ENCODE peak calls at places on chromosomes 1 and 21, in nine cellular contexts. E, F, V, X, Y, W, A, K and Q are unnamed samples.
A peak's percentile ranks its signal among the peaks of the same experiment; 100 is the strongest.

GRCh38 chr1:71081697-71082080 is 854 bp upstream of the ZRANB2 start:
- DNase-seq in F (peak; percentile 75), E (peak; percentile 40), W (no peak), A (no peak), V (peak; percentile 6), K (no peak), X (peak; percentile 19), Y (no peak), Q (no peak)

GRCh38 chr1:226646870-226647449 is 92.1 kb downstream of the ITPKB start:
- DNase-seq in E (no peak), K (no peak), F (no peak), A (no peak), V (no peak), X (no peak), W (no peak), Y (no peak), Q (no peak)

GRCh38 chr1:224528900-224529299 is 87.2 kb upstream of the CNIH3 start:
- DNase-seq in Y (peak; percentile 84), X (no peak), E (no peak), W (peak; percentile 86), K (peak; percentile 68), V (no peak), F (no peak), A (peak; percentile 95), Q (no peak)

GRCh38 chr1:90557706-90558105 is 159.4 kb downstream of the BARHL2 start:
- DNase-seq in E (no peak), K (no peak), W (no peak), V (no peak), A (no peak), Y (no peak), F (no peak), X (no peak), Q (no peak)

GRCh38 chr1:22452401-22452963 is 831 bp downstream of the ZBTB40 start:
- DNase-seq in Y (no peak), E (no peak), W (peak; percentile 61), A (peak; percentile 55), X (peak; percentile 34), V (peak; percentile 15), F (peak; percentile 64), K (peak; percentile 60), Q (no peak)

GRCh38 chr1:47804127-47804526 is 193.1 kb downstream of the TRABD2B start:
- DNase-seq in X (no peak), V (no peak), E (no peak), K (no peak), F (no peak), Y (no peak), A (no peak), W (no peak), Q (no peak)

GRCh38 chr1:112981461-112982233 is 25.7 kb upstream of the SLC16A1 start:
- DNase-seq in V (no peak), Y (no peak), F (no peak), E (no peak), X (no peak), W (no peak), K (no peak), A (no peak), Q (no peak)

GRCh38 chr1:150281221-150281757 is 1.1 kb upstream of the CIART start:
- DNase-seq in F (peak; percentile 89), A (peak; percentile 71), K (peak; percentile 80), E (peak; percentile 89), V (peak; percentile 81), W (peak; percentile 81), X (peak; percentile 77), Y (no peak), Q (peak; percentile 46)

GRCh38 chr1:59565611-59566410 is 248.9 kb upstream of the HOOK1 start:
- DNase-seq in X (no peak), Y (peak; percentile 90), W (peak; percentile 54), V (peak; percentile 19), K (peak; percentile 94), F (no peak), A (peak; percentile 97), E (no peak), Q (peak; percentile 38)

GRCh38 chr1:160625725-160626498 is 20.9 kb downstream of the SLAMF1 start:
- DNase-seq in X (no peak), F (no peak), V (no peak), E (no peak), A (no peak), W (no peak), K (no peak), Y (no peak), Q (no peak)

GRCh38 chr1:195804547-195804946 is 803.7 kb downstream of the KCNT2 start:
- DNase-seq in Y (no peak), E (no peak), V (no peak), A (no peak), K (no peak), F (no peak), X (no peak), W (no peak), Q (no peak)

DNA sequence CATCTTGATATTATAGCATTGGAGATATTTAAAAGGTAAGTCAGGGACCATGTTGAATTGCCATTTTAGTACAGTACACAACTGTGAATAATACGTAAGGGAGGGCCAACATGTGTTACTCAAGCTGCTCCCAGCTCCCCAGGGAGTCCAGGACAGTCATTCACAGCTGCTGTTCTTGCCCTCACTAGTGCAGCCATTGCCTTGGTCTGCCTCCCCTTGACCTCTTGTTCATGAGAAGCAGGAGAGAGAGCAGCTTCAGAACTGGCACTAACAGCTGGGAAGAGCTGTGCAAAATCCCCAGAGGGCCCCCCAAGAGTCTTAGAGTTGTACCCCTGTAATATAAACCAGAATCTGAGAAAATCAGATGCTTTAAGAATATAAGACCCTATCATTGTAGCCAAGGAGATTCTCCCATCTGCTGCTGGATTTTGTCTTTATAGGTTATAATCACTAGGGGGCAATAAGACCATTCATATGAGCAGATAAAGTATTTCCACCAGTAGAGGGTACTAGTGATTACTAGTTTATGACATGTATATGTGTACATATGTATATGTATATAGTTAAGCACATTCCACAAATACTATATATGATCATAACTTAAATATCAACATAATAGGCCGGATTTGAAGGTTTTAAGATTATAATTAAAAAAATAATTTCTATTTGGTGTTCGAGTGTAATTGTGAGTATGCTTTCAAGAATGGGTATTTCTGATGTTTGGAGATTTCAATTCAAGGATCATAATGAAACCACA is 16.6 kb downstream of the TCEANC2 start:
- DNase-seq in A (peak; percentile 64), X (no peak), K (peak; percentile 79), W (peak; percentile 71), F (peak; percentile 50), V (no peak), Y (peak; percentile 39), E (peak; percentile 56), Q (peak; percentile 13)
- TF ChIP-seq CTCF in A (peak; percentile 94), X (peak; percentile 77), K (peak; percentile 79), W (peak; percentile 80), F (peak; percentile 82), V (peak; percentile 84), Y (peak; percentile 58), E (peak; percentile 75), Q (peak; percentile 67)

GRCh38 chr1:205852969-205853368 is 3.0 kb upstream of the PM20D1 start:
- DNase-seq in K (no peak), F (no peak), W (no peak), E (no peak), V (no peak), A (no peak), Y (no peak), X (no peak), Q (no peak)

GRCh38 chr1:205856433-205856832 is 6.5 kb upstream of the PM20D1 start:
- DNase-seq in X (no peak), E (no peak), Y (no peak), V (no peak), A (no peak), F (no peak), K (no peak), W (no peak), Q (no peak)

GRCh38 chr1:205861540-205861939 is 11.6 kb upstream of the PM20D1 start:
- DNase-seq in W (no peak), E (no peak), A (no peak), K (no peak), Y (no peak), F (no peak), V (no peak), X (no peak), Q (no peak)

GRCh38 chr1:205858141-205858961 is 8.4 kb upstream of the PM20D1 start:
- DNase-seq in A (no peak), E (peak; percentile 15), X (no peak), Y (no peak), K (no peak), W (no peak), F (no peak), V (no peak), Q (no peak)
- H3K4me3 ChIP-seq in A (no peak overlapping the region), E (no peak overlapping the region), X (no peak overlapping the region), Y (no peak overlapping the region), K (no peak overlapping the region), W (no peak overlapping the region), F (no peak overlapping the region), V (no peak overlapping the region), Q (no peak overlapping the region)

GRCh38 chr1:110433803-110434202 is 17.1 kb upstream of the PROK1 start:
- DNase-seq in Y (no peak), X (peak; percentile 87), V (peak; percentile 23), E (peak; percentile 80), F (peak; percentile 96), W (peak; percentile 33), K (peak; percentile 78), A (peak; percentile 29), Q (no peak)
- TF ChIP-seq CTCF in Y (no peak), X (peak; percentile 46), V (peak; percentile 30), E (peak; percentile 17), F (peak; percentile 58), W (no peak), K (peak; percentile 47), A (no peak), Q (no peak)

DNA sequence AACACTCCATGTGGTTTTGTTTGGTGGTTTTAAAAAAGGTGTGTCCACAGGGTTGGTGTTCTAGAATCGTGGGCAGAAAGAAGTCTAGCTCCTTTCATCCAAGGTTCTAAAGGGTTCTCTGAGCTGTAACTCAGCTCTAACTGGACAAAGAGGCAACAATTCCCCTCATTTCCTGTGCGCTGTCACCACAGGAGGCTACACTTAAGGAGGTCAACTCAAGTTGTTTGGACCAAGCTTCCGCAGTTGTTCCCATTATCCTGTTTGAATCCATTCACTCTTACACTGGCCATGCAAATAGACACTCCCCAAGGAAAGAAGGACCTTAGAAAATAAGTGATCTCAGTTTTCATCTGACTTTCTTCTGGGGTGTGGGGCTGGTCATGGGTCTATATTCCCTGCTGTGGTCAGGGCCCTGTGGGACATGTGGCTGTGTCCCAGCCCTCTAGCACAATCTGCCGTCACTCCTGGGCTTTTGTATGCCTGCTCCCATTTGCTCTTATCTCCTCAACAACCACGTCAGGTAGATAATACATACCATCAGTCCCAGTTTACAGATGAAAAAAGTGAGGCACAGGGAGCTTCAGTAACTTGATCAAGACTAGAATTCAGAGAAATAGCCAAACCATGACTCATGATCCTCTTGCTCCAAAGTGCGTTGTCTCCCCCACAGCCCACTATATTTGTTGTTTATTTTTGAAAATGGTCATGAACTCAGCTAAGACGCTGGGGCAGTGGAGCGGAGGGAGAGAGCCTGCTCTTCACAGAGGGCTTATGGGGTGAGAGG is 103.6 kb downstream of the RHOU start:
- DNase-seq in F (no peak), E (no peak), Y (peak; percentile 11), W (peak; percentile 14), K (peak; percentile 85), A (peak; percentile 31), X (no peak), V (no peak), Q (no peak)
- H3K4me3 ChIP-seq in F (no peak overlapping the region), E (no peak overlapping the region), Y (no peak overlapping the region), W (no peak overlapping the region), K (no peak overlapping the region), A (no peak overlapping the region), X (no peak overlapping the region), V (no peak overlapping the region), Q (no peak overlapping the region)

GRCh38 chr21:45643021-45643980 is at the start of gene PCBP3:
- DNase-seq in A (peak; percentile 94), E (peak; percentile 99), V (peak; percentile 96), Y (peak; percentile 38), K (peak; percentile 98), F (peak; percentile 100), X (peak; percentile 95), W (peak; percentile 96), Q (peak; percentile 84)
- TF ChIP-seq CTCF in A (no peak), E (no peak), V (no peak), Y (no peak), K (no peak), F (no peak), X (no peak), W (no peak), Q (no peak)